ENCODE peak calls at places on chromosomes 4 and X, in four cellular contexts. L is esophagus squamous epithelium; T is astrocyte of the spinal cord; S is stimulated activated CD4-positive, alpha-beta T cell treated with anti-CD3 and anti-CD28 coated beads, Interleukin-4, amount 100 ng/mL, for 24 hours. D is an unnamed sample.

GRCh38 chrX:13396887-13397286 is 77.0 kb upstream of the ATXN3L start:
- DNase-seq in L (no peak), T (peak; percentile 38), S (no peak), D (no peak)

GRCh38 chr4:101527186-101527585 is 179.9 kb upstream of the PPP3CA start:
- DNase-seq in L (no peak), T (no peak), S (peak; percentile 80), D (peak; percentile 76)

GRCh38 chr4:48137766-48138349 is 3.8 kb upstream of the TXK start:
- DNase-seq in L (no peak), T (no peak), S (no peak), D (peak; percentile 47)

GRCh38 chrX:13341491-13342101 is 21.7 kb upstream of the ATXN3L start:
- DNase-seq in L (no peak), T (peak; percentile 41), S (no peak), D (no peak)

GRCh38 chrX:70096052-70096451 is 33.8 kb downstream of the OTUD6A start:
- DNase-seq in L (no peak), T (no peak), S (no peak), D (no peak)

GRCh38 chr4:75498041-75498440 is 16.2 kb downstream of the RCHY1 start:
- DNase-seq in L (no peak), T (peak; percentile 9), S (no peak), D (no peak)

GRCh38 chr4:145722561-145722960 is 42.6 kb downstream of the C4orf51 start:
- DNase-seq in L (no peak), T (no peak), S (no peak), D (no peak)

GRCh38 chr4:110671679-110672078 is 48.8 kb upstream of the PITX2 start:
- DNase-seq in L (no peak), T (no peak), S (no peak), D (no peak)

GRCh38 chr4:11590132-11590531 is 161.4 kb upstream of the HS3ST1 start:
- DNase-seq in L (no peak), T (no peak), S (no peak), D (no peak)

GRCh38 chrX:110795645-110796510 is at the start of gene CHRDL1:
- DNase-seq in L (no peak), T (peak; percentile 40), S (no peak), D (peak; percentile 20)

GRCh38 chr4:29277381-29277780 is 1442.8 kb upstream of the PCDH7 start:
- DNase-seq in L (no peak), T (peak; percentile 75), S (no peak), D (no peak)

GRCh38 chr4:82429728-82430192 is 502 bp downstream of the HNRNPDL start:
- DNase-seq in L (peak; percentile 52), T (no peak), S (no peak), D (peak; percentile 81)

GRCh38 chrX:18075603-18076002 is 145.1 kb downstream of the BEND2 start:
- DNase-seq in L (no peak), T (no peak), S (no peak), D (no peak)

GRCh38 chr4:147853706-147854105 is 121.8 kb downstream of the ARHGAP10 start:
- DNase-seq in L (no peak), T (no peak), S (no peak), D (no peak)

GRCh38 chr4:48578132-48578964 is 88.3 kb downstream of the ZAR1 start:
- DNase-seq in L (no peak), T (peak; percentile 73), S (peak; percentile 61), D (peak; percentile 62)

GRCh38 chrX:50971390-50971789 is 60.9 kb downstream of the BMP15 start:
- DNase-seq in L (no peak), T (no peak), S (no peak), D (no peak)

GRCh38 chr4:37685211-37685725 is 908 bp downstream of the RELL1 start:
- DNase-seq in L (no peak), T (peak; percentile 65), S (peak; percentile 30), D (peak; percentile 81)

GRCh38 chr4:107838138-107838618 is 13.4 kb downstream of the SGMS2 start:
- DNase-seq in L (no peak), T (no peak), S (no peak), D (no peak)

GRCh38 chr4:77820836-77821561 is 1.8 kb upstream of the CNOT6L start:
- DNase-seq in L (no peak), T (no peak), S (peak; percentile 22), D (peak; percentile 29)

GRCh38 chrX:131735127-131735526 is 191.3 kb downstream of the OR13H1 start:
- DNase-seq in L (no peak), T (peak; percentile 17), S (no peak), D (no peak)

GRCh38 chrX:118286066-118286758 is 59.7 kb upstream of the WDR44 start:
- DNase-seq in L (no peak), T (no peak), S (no peak), D (no peak)

GRCh38 chrX:41406211-41406610 is 40.9 kb upstream of the NYX start:
- DNase-seq in L (no peak), T (no peak), S (no peak), D (no peak)

GRCh38 chr4:107619065-107619464 is 101.0 kb downstream of the PAPSS1 start:
- DNase-seq in L (no peak), T (peak; percentile 85), S (no peak), D (no peak)

GRCh38 chrX:153755136-153755535 is 8.9 kb upstream of the PLXNB3 start:
- DNase-seq in L (no peak), T (no peak), S (no peak), D (no peak)

GRCh38 chr4:83758331-83758730 is 222.4 kb downstream of the GPAT3 start:
- DNase-seq in L (no peak), T (no peak), S (no peak), D (no peak)

GRCh38 chr4:170047774-170048354 is 21.7 kb upstream of the MFAP3L start:
- DNase-seq in L (no peak), T (peak; percentile 81), S (peak; percentile 62), D (peak; percentile 69)

GRCh38 chr4:2924765-2925301 is 38.4 kb downstream of the NOP14 start:
- DNase-seq in L (no peak), T (no peak), S (no peak), D (no peak)

GRCh38 chr4:122903766-122904165 is 18.6 kb downstream of the NUDT6 start:
- DNase-seq in L (no peak), T (no peak), S (no peak), D (no peak)

GRCh38 chr4:4457803-4458550 is 71.1 kb downstream of the NSG1 start:
- DNase-seq in L (no peak), T (peak; percentile 79), S (no peak), D (no peak)

GRCh38 chrX:63350551-63350950 is 581 bp downstream of the SPIN4 start:
- DNase-seq in L (no peak), T (no peak), S (peak; percentile 3), D (peak; percentile 45)

GRCh38 chrX:134798472-134798871 is 140.2 kb upstream of the PLAC1 start:
- DNase-seq in L (no peak), T (no peak), S (no peak), D (no peak)

GRCh38 chr4:88616275-88616996 is 24.2 kb downstream of the HERC3 start:
- DNase-seq in L (no peak), T (peak; percentile 82), S (no peak), D (no peak)

GRCh38 chrX:109472939-109473713 is 8.8 kb downstream of the GUCY2F start:
- DNase-seq in L (no peak), T (peak; percentile 77), S (peak; percentile 13), D (no peak)

GRCh38 chr4:17336524-17336941 is 175.4 kb downstream of the QDPR start:
- DNase-seq in L (no peak), T (peak; percentile 6), S (peak; percentile 81), D (peak; percentile 87)

D was measured in activated CD8-positive, alpha-beta T cell treated with anti-CD3 and anti-CD28 coated beads, Interleukin-2, amount 10 ng/mL, durations not matched to agents 7 days and 5 days.